ENCODE peak calls at places on chromosomes 4 and X, in five cellular contexts. Q is stomach; U is stimulated activated CD4-positive, alpha-beta T cell treated with anti-CD3 and anti-CD28 coated beads, Interleukin-2, amount 100 ng/mL, for 24 hours; P is H9; D is cerebellum. M is an unnamed sample.

GRCh38 chrX:97841544-97842179 is 958.0 kb downstream of the RPA4 start:
- DNase-seq in U (no peak), P (no peak), D (no peak), Q (no peak), M (no peak)

GRCh38 chr4:119207051-119207450 is 5.5 kb upstream of the USP53 start:
- DNase-seq in Q (no peak), P (no peak), U (no peak), D (no peak), M (no peak)

GRCh38 chrX:132592880-132593279 is 104.0 kb upstream of the MBNL3 start:
- DNase-seq in P (peak), Q (no peak), U (no peak), D (no peak), M (peak)

GRCh38 chr4:35247047-35247446 is 997.3 kb downstream of the ARAP2 start:
- DNase-seq in P (no peak), Q (no peak), D (no peak), U (no peak), M (no peak)

GRCh38 chrX:39477438-39478120 is 620.2 kb downstream of the BCOR start:
- DNase-seq in U (peak), P (peak), D (no peak), Q (peak), M (no peak)

GRCh38 chr4:123396294-123397275 is at the start of gene SPRY1:
- DNase-seq in P (peak), D (peak), U (peak), Q (peak), M (peak)

GRCh38 chr4:102439835-102440234 is 61.3 kb upstream of the NFKB1 start:
- DNase-seq in Q (no peak), U (no peak), D (no peak), P (no peak), M (no peak)

GRCh38 chrX:9997524-9997923 is 30.4 kb downstream of the CLDN34 start:
- DNase-seq in Q (no peak), D (peak), U (peak), P (no peak), M (no peak)

GRCh38 chr4:101355767-101356702 is 8.7 kb upstream of the PPP3CA start:
- DNase-seq in U (no peak), P (no peak), Q (no peak), D (no peak), M (no peak)

GRCh38 chr4:4386296-4386735 is 586 bp upstream of the NSG1 start:
- DNase-seq in U (peak), D (peak), Q (no peak), P (peak), M (no peak)